ENCODE peak calls at places on chromosomes 6 and 20, in seven cellular contexts. One of them, this sample, is unnamed.

GRCh38 chr6:20700375-20700774 is 166.1 kb downstream of the CDKAL1 start:
- DNase-seq in A549: no peak
- DNase-seq in HAP-1: no peak
- DNase-seq in hepatocyte: no peak
- DNase-seq in iPS-NIHi11: no peak
- DNase-seq in ascending aorta: no peak
- DNase-seq in IMR-90: no peak
- DNase-seq in this sample: no peak

GRCh38 chr6:148704539-148704938 is 42.3 kb upstream of the UST start:
- DNase-seq in A549: no peak
- DNase-seq in HAP-1: no peak
- DNase-seq in hepatocyte: no peak
- DNase-seq in iPS-NIHi11: no peak
- DNase-seq in ascending aorta: no peak
- DNase-seq in IMR-90: no peak
- DNase-seq in this sample: no peak

GRCh38 chr6:104771258-104771832 is 88.4 kb downstream of the HACE1 start:
- DNase-seq in A549: peak
- DNase-seq in HAP-1: peak
- DNase-seq in hepatocyte: peak
- DNase-seq in iPS-NIHi11: peak
- DNase-seq in ascending aorta: no peak
- DNase-seq in IMR-90: peak
- DNase-seq in this sample: peak

GRCh38 chr6:170316071-170316470 is 9.5 kb downstream of the FAM120B start:
- DNase-seq in A549: no peak
- DNase-seq in HAP-1: no peak
- DNase-seq in hepatocyte: no peak
- DNase-seq in iPS-NIHi11: no peak
- DNase-seq in ascending aorta: no peak
- DNase-seq in IMR-90: peak
- DNase-seq in this sample: peak

GRCh38 chr6:39933669-39934059 is 598 bp downstream of the MOCS1 start:
- DNase-seq in A549: no peak
- DNase-seq in HAP-1: no peak
- DNase-seq in hepatocyte: no peak
- DNase-seq in iPS-NIHi11: no peak
- DNase-seq in ascending aorta: no peak
- DNase-seq in IMR-90: no peak
- DNase-seq in this sample: no peak

GRCh38 chr20:17843246-17844132 is 125.1 kb downstream of the SNX5 start:
- DNase-seq in A549: no peak
- DNase-seq in HAP-1: no peak
- DNase-seq in hepatocyte: no peak
- DNase-seq in iPS-NIHi11: no peak
- DNase-seq in ascending aorta: peak
- DNase-seq in IMR-90: peak
- DNase-seq in this sample: peak

GRCh38 chr6:14917101-14917500 is 328.8 kb upstream of the JARID2 start:
- DNase-seq in A549: peak
- DNase-seq in HAP-1: no peak
- DNase-seq in hepatocyte: no peak
- DNase-seq in iPS-NIHi11: no peak
- DNase-seq in ascending aorta: no peak
- DNase-seq in IMR-90: peak
- DNase-seq in this sample: peak

GRCh38 chr20:2140561-2140960 is 38.9 kb downstream of the STK35 start:
- DNase-seq in A549: no peak
- DNase-seq in HAP-1: no peak
- DNase-seq in hepatocyte: no peak
- DNase-seq in iPS-NIHi11: no peak
- DNase-seq in ascending aorta: no peak
- DNase-seq in IMR-90: peak
- DNase-seq in this sample: no peak

GRCh38 chr6:140485740-140486467 is 1111.5 kb upstream of the CITED2 start:
- DNase-seq in A549: peak
- DNase-seq in HAP-1: no peak
- DNase-seq in hepatocyte: peak
- DNase-seq in iPS-NIHi11: peak
- DNase-seq in ascending aorta: no peak
- DNase-seq in IMR-90: peak
- DNase-seq in this sample: peak